ENCODE peak calls at places on chromosomes 11 and 22, in four cellular contexts. One of them, this sample, is unnamed.
A peak's percentile ranks its signal among the peaks of the same experiment; 100 is the strongest.

GRCh38 chr11:125287467-125288232 is 123.1 kb downstream of the PKNOX2 start:
- DNase-seq in CD4-positive, CD25-positive, alpha-beta regulatory T cell: no peak
- DNase-seq in neural progenitor cell: peak; percentile 33
- DNase-seq in H9: no peak
- DNase-seq in this sample: peak; percentile 80

GRCh38 chr11:5499671-5500070 is 10.1 kb downstream of the UBQLN3 start:
- DNase-seq in CD4-positive, CD25-positive, alpha-beta regulatory T cell: no peak
- DNase-seq in neural progenitor cell: no peak
- DNase-seq in H9: no peak
- DNase-seq in this sample: no peak

GRCh38 chr22:24155597-24156145 is 25.6 kb upstream of the SUSD2 start:
- DNase-seq in CD4-positive, CD25-positive, alpha-beta regulatory T cell: no peak
- DNase-seq in neural progenitor cell: peak; percentile 80
- DNase-seq in H9: peak; percentile 55
- DNase-seq in this sample: peak; percentile 30

GRCh38 chr22:39994046-39994565 is 648 bp upstream of the FAM83F start:
- DNase-seq in neural progenitor cell: no peak
- DNase-seq in H9: no peak
- DNase-seq in CD4-positive, CD25-positive, alpha-beta regulatory T cell: peak; percentile 64
- DNase-seq in this sample: peak; percentile 62

GRCh38 chr22:31488988-31489617 is 539 bp downstream of the EIF4ENIF1 start:
- DNase-seq in CD4-positive, CD25-positive, alpha-beta regulatory T cell: peak; percentile 16
- DNase-seq in H9: peak; percentile 45
- DNase-seq in neural progenitor cell: peak; percentile 72
- DNase-seq in this sample: peak; percentile 53

GRCh38 chr11:60874421-60875365 is 7.4 kb downstream of the ZP1 start:
- DNase-seq in CD4-positive, CD25-positive, alpha-beta regulatory T cell: no peak
- DNase-seq in H9: no peak
- DNase-seq in neural progenitor cell: no peak
- DNase-seq in this sample: no peak

GRCh38 chr11:39675171-39675570 is 1784.3 kb downstream of the LRRC4C start:
- DNase-seq in H9: no peak
- DNase-seq in CD4-positive, CD25-positive, alpha-beta regulatory T cell: no peak
- DNase-seq in neural progenitor cell: no peak
- DNase-seq in this sample: no peak

GRCh38 chr11:5737672-5738071 is 1.4 kb downstream of the OR56B1 start:
- DNase-seq in neural progenitor cell: no peak
- DNase-seq in CD4-positive, CD25-positive, alpha-beta regulatory T cell: no peak
- DNase-seq in H9: no peak
- DNase-seq in this sample: no peak

GRCh38 chr11:117419136-117419914 is 91.7 kb downstream of the CEP164 start:
- DNase-seq in neural progenitor cell: no peak
- DNase-seq in H9: no peak
- DNase-seq in CD4-positive, CD25-positive, alpha-beta regulatory T cell: no peak
- DNase-seq in this sample: no peak

GRCh38 chr22:35938226-35938625 is 90.4 kb downstream of the RBFOX2 start:
- DNase-seq in H9: no peak
- DNase-seq in CD4-positive, CD25-positive, alpha-beta regulatory T cell: no peak
- DNase-seq in neural progenitor cell: no peak
- DNase-seq in this sample: no peak

GRCh38 chr11:41498726-41499125 is 39.3 kb upstream of the LRRC4C start:
- DNase-seq in CD4-positive, CD25-positive, alpha-beta regulatory T cell: no peak
- DNase-seq in neural progenitor cell: no peak
- DNase-seq in H9: no peak
- DNase-seq in this sample: no peak

GRCh38 chr11:66192181-66192888 is 76.1 kb upstream of the RAB1B start:
- DNase-seq in H9: no peak
- DNase-seq in neural progenitor cell: no peak
- DNase-seq in CD4-positive, CD25-positive, alpha-beta regulatory T cell: no peak
- DNase-seq in this sample: no peak

GRCh38 chr11:17782145-17782544 is 47.6 kb downstream of the KCNC1 start:
- DNase-seq in H9: no peak
- DNase-seq in neural progenitor cell: no peak
- DNase-seq in CD4-positive, CD25-positive, alpha-beta regulatory T cell: no peak
- DNase-seq in this sample: no peak

GRCh38 chr11:8386134-8386864 is 122.6 kb upstream of the LMO1 start:
- DNase-seq in neural progenitor cell: no peak
- DNase-seq in CD4-positive, CD25-positive, alpha-beta regulatory T cell: no peak
- DNase-seq in H9: no peak
- DNase-seq in this sample: no peak

GRCh38 chr11:3165152-3165705 is at the start of gene OSBPL5:
- DNase-seq in CD4-positive, CD25-positive, alpha-beta regulatory T cell: peak; percentile 12
- DNase-seq in H9: no peak
- DNase-seq in neural progenitor cell: peak; percentile 81
- DNase-seq in this sample: peak; percentile 77

GRCh38 chr11:124762077-124762623 is at the start of gene ESAM:
- DNase-seq in CD4-positive, CD25-positive, alpha-beta regulatory T cell: peak; percentile 65
- DNase-seq in neural progenitor cell: peak; percentile 72
- DNase-seq in H9: peak; percentile 53
- DNase-seq in this sample: peak; percentile 71

GRCh38 chr22:46408568-46409506 is 73.3 kb downstream of the TRMU start:
- DNase-seq in CD4-positive, CD25-positive, alpha-beta regulatory T cell: no peak
- DNase-seq in H9: no peak
- DNase-seq in neural progenitor cell: no peak
- DNase-seq in this sample: no peak

GRCh38 chr22:35148381-35148780 is 82.4 kb downstream of the ISX start:
- DNase-seq in CD4-positive, CD25-positive, alpha-beta regulatory T cell: no peak
- DNase-seq in neural progenitor cell: no peak
- DNase-seq in H9: no peak
- DNase-seq in this sample: peak; percentile 91

GRCh38 chr22:49310354-49310753 is 517.3 kb downstream of the BRD1 start:
- DNase-seq in H9: peak; percentile 12
- DNase-seq in neural progenitor cell: no peak
- DNase-seq in CD4-positive, CD25-positive, alpha-beta regulatory T cell: no peak
- DNase-seq in this sample: no peak

GRCh38 chr22:44601189-44601588 is 100.8 kb upstream of the PRR5 start:
- DNase-seq in CD4-positive, CD25-positive, alpha-beta regulatory T cell: no peak
- DNase-seq in neural progenitor cell: no peak
- DNase-seq in H9: no peak
- DNase-seq in this sample: no peak

GRCh38 chr22:32722441-32722840 is 79.1 kb upstream of the TIMP3 start:
- DNase-seq in CD4-positive, CD25-positive, alpha-beta regulatory T cell: no peak
- DNase-seq in H9: no peak
- DNase-seq in neural progenitor cell: no peak
- DNase-seq in this sample: no peak

GRCh38 chr11:56846631-56847400 is 98.3 kb upstream of the OR9G4 start:
- DNase-seq in CD4-positive, CD25-positive, alpha-beta regulatory T cell: no peak
- DNase-seq in H9: no peak
- DNase-seq in neural progenitor cell: no peak
- DNase-seq in this sample: no peak

GRCh38 chr22:39240841-39241631 is 3.7 kb downstream of the PDGFB start:
- DNase-seq in H9: no peak
- DNase-seq in neural progenitor cell: peak; percentile 35
- DNase-seq in CD4-positive, CD25-positive, alpha-beta regulatory T cell: peak; percentile 31
- DNase-seq in this sample: peak; percentile 45

GRCh38 chr11:61626580-61627380 is 45.9 kb upstream of the SYT7 start:
- DNase-seq in H9: peak; percentile 95
- DNase-seq in CD4-positive, CD25-positive, alpha-beta regulatory T cell: no peak
- DNase-seq in neural progenitor cell: no peak
- DNase-seq in this sample: peak; percentile 59

GRCh38 chr11:125343732-125344131 is 152.3 kb downstream of the FEZ1 start:
- DNase-seq in H9: no peak
- DNase-seq in CD4-positive, CD25-positive, alpha-beta regulatory T cell: no peak
- DNase-seq in neural progenitor cell: no peak
- DNase-seq in this sample: peak; percentile 35

GRCh38 chr11:76209956-76210885 is 3.9 kb upstream of the WNT11 start:
- DNase-seq in neural progenitor cell: peak; percentile 81
- DNase-seq in H9: no peak
- DNase-seq in CD4-positive, CD25-positive, alpha-beta regulatory T cell: peak; percentile 39
- DNase-seq in this sample: peak; percentile 66
- H3K27ac ChIP-seq in neural progenitor cell: no peak overlapping the region
- H3K27ac ChIP-seq in H9: no peak overlapping the region
- H3K27ac ChIP-seq in CD4-positive, CD25-positive, alpha-beta regulatory T cell: no peak overlapping the region
- H3K27ac ChIP-seq in this sample: no peak overlapping the region

DNA sequence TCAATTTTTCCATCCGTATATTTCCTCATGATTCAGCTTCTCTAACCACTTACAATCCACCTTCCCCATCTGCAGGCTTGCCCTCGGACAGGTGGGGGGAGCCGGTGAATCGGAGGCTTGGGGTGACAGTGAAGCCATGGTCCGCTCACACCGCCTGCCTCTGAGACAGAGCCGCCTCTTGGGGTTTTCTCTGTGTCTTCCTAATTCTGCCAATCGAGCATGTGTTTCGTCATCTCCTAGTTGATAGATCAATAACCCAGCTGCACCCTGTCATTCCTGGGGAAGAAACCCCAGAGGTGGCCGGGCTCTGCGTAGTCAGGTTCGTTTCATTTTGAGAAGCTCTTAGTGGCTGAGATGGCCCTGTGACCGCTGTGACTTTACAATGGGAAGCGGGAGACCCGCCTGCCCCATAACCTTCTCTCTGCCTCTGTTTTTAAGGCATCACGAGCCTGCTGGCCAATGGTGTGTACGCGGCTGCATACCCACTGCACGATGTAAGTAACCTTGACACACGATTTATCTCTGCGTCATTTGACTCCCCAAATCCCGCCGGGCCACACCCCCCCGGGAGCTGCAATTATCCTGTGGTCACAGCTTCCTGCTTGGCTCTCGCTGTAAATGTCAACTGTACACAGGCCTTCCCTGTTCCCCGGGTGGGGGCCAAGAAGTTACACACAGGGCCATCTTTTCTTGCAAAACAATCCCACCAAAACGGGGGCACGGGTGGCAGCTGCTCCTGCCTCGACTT is 33.3 kb downstream of the ANO1 start:
- DNase-seq in H9: no peak
- DNase-seq in neural progenitor cell: peak; percentile 31
- DNase-seq in CD4-positive, CD25-positive, alpha-beta regulatory T cell: no peak
- DNase-seq in this sample: peak; percentile 84
- H3K27ac ChIP-seq in H9: no peak overlapping the region
- H3K27ac ChIP-seq in neural progenitor cell: no peak overlapping the region
- H3K27ac ChIP-seq in CD4-positive, CD25-positive, alpha-beta regulatory T cell: no peak overlapping the region
- H3K27ac ChIP-seq in this sample: peak overlapping the region; percentile 27

GRCh38 chr11:97409141-97409540 is 1019.3 kb downstream of the JRKL start:
- DNase-seq in CD4-positive, CD25-positive, alpha-beta regulatory T cell: no peak
- DNase-seq in neural progenitor cell: no peak
- DNase-seq in H9: no peak
- DNase-seq in this sample: no peak
- H3K27ac ChIP-seq in CD4-positive, CD25-positive, alpha-beta regulatory T cell: no peak overlapping the region
- H3K27ac ChIP-seq in neural progenitor cell: no peak overlapping the region
- H3K27ac ChIP-seq in H9: no peak overlapping the region
- H3K27ac ChIP-seq in this sample: no peak overlapping the region

DNA sequence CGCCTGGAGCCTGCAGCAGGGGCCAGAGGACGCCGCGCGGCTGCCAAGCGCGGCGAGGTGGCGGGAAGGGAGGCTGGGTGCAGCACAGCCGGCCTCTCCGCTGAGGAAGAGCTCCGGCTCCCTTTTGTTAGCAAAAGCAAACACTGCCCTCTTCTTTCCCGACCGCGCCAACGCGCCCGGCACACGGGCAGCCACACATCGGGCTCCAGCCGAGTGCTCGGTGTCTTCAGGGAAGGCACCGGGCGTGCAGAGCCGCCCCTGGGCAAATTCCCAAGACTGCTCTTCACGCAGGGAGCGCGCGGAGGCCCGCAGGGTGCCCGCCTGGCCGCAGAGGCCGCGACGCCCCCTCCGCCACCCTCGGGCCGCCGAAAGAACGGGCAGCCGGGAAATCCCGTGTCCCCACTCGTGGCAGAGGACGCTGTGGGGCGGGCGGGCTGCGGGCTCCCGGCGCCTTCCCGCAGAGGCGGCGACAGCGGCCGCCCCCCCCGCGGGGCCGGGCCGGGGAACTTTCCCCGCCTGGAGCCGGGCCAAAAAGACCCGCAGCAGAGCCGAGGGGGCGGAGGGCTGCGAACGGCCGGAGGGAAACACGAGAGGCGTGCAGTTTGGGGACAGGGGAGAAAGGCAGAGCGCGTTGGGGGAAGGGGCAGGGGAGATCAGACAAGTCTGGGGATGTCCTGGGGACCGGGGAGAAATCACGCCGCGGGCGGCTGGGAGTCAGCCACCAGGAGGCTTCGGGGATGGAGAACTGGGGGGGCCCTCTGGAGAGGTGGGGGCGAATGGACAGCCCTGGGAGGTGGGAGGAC is 931 bp downstream of the CADM1 start:
- DNase-seq in neural progenitor cell: peak; percentile 85
- DNase-seq in CD4-positive, CD25-positive, alpha-beta regulatory T cell: no peak
- DNase-seq in H9: peak; percentile 63
- DNase-seq in this sample: peak; percentile 72
- H3K27ac ChIP-seq in neural progenitor cell: no peak overlapping the region
- H3K27ac ChIP-seq in CD4-positive, CD25-positive, alpha-beta regulatory T cell: no peak overlapping the region
- H3K27ac ChIP-seq in H9: no peak overlapping the region
- H3K27ac ChIP-seq in this sample: peak overlapping the region; percentile 27

This sample was measured in WERI-Rb-1.